ENCODE peak calls at places on chromosomes 2 and 18, in ten cellular contexts. O is K562, D is transverse colon, A is HCT116, U is breast epithelium, R is SK-N-SH, P is endothelial cell of umbilical vein, V is esophagus muscularis mucosa, X is prostate gland, F is vagina. W is an unnamed sample.

GRCh38 chr2:154638768-154639167 is 59.7 kb upstream of the KCNJ3 start:
- DNase-seq in F (no peak), A (no peak), V (no peak), U (no peak), D (no peak), P (no peak), R (no peak), X (no peak), O (no peak), W (no peak)

GRCh38 chr2:105748564-105748963 is 3.9 kb downstream of the NCK2 start:
- DNase-seq in F (no peak), A (no peak), D (no peak), P (no peak), O (no peak), R (no peak), U (no peak), X (no peak), V (no peak), W (peak; percentile 26)

GRCh38 chr2:152508446-152508845 is 173.5 kb downstream of the FMNL2 start:
- DNase-seq in R (no peak), X (no peak), V (no peak), D (no peak), O (no peak), P (peak; percentile 83), U (no peak), A (no peak), F (no peak), W (no peak)

GRCh38 chr2:100938031-100939026 is 63.8 kb upstream of the RPL31 start:
- DNase-seq in D (no peak), U (peak; percentile 27), R (no peak), V (no peak), O (no peak), X (no peak), F (peak; percentile 79), P (peak; percentile 32), A (no peak), W (no peak)

GRCh38 chr2:205494856-205495255 is 187.4 kb upstream of the NRP2 start:
- DNase-seq in U (no peak), A (no peak), X (no peak), D (no peak), V (no peak), R (no peak), O (no peak), P (no peak), F (no peak), W (no peak)

GRCh38 chr2:133635115-133635514 is 66.9 kb upstream of the NCKAP5 start:
- DNase-seq in O (no peak), D (no peak), X (no peak), U (no peak), F (no peak), P (no peak), V (no peak), A (no peak), R (no peak), W (no peak)

GRCh38 chr2:175025946-175026345 is 20.8 kb upstream of the CHN1 start:
- DNase-seq in X (no peak), D (no peak), V (no peak), O (no peak), A (no peak), U (no peak), P (no peak), F (no peak), R (no peak), W (no peak)

GRCh38 chr2:203650860-203651613 is 55.4 kb upstream of the CD28 start:
- DNase-seq in V (no peak), O (peak; percentile 8), A (peak; percentile 37), X (peak; percentile 56), P (peak; percentile 53), D (peak; percentile 69), U (no peak), F (no peak), R (peak; percentile 76), W (no peak)

GRCh38 chr2:60633615-60634014 is 80.2 kb upstream of the BCL11A start:
- DNase-seq in R (no peak), X (no peak), A (no peak), V (no peak), U (no peak), D (no peak), O (no peak), P (no peak), F (no peak), W (no peak)

GRCh38 chr2:111118455-111119003 is 2.2 kb upstream of the BCL2L11 start:
- DNase-seq in V (no peak), D (no peak), U (no peak), P (peak; percentile 19), O (no peak), A (no peak), X (no peak), R (no peak), F (no peak), W (no peak)

GRCh38 chr18:22559414-22560282 is 141.9 kb upstream of the CTAGE1 start:
- DNase-seq in U (peak; percentile 55), P (peak; percentile 84), R (peak; percentile 74), V (peak; percentile 95), D (peak; percentile 52), A (no peak), F (no peak), X (peak; percentile 8), O (peak; percentile 83), W (no peak)
- TF ChIP-seq CTCF in U (no peak), P (peak; percentile 37), R (no peak), V (peak; percentile 53), D (peak; percentile 49), A (peak; percentile 9), F (no peak), X (peak; percentile 18), O (peak; percentile 15), W (no peak)

GRCh38 chr2:156319811-156320490 is 12.6 kb downstream of the NR4A2 start:
- DNase-seq in X (no peak), A (no peak), V (no peak), U (no peak), R (peak; percentile 20), P (no peak), O (peak; percentile 64), F (no peak), D (peak; percentile 31), W (no peak)
- TF ChIP-seq POLR2AphosphoS5 in X (no peak), A (no peak), V (peak; percentile 17), U (no peak), R (no peak), P (no peak), O (no peak), F (no peak), D (no peak), W (no peak)

GRCh38 chr18:50687491-50687890 is 127.6 kb downstream of the MAPK4 start:
- DNase-seq in V (no peak), A (no peak), R (no peak), O (no peak), U (no peak), P (no peak), D (no peak), X (no peak), F (no peak), W (no peak)

GRCh38 chr18:50694147-50694546 is 125.7 kb downstream of the MRO start:
- DNase-seq in X (no peak), A (no peak), V (no peak), R (no peak), U (no peak), P (no peak), F (no peak), D (no peak), O (no peak), W (no peak)

GRCh38 chr18:50686409-50686808 is 126.5 kb downstream of the MAPK4 start:
- DNase-seq in D (no peak), R (no peak), X (no peak), U (no peak), V (no peak), O (no peak), P (no peak), F (no peak), A (no peak), W (no peak)

DNA sequence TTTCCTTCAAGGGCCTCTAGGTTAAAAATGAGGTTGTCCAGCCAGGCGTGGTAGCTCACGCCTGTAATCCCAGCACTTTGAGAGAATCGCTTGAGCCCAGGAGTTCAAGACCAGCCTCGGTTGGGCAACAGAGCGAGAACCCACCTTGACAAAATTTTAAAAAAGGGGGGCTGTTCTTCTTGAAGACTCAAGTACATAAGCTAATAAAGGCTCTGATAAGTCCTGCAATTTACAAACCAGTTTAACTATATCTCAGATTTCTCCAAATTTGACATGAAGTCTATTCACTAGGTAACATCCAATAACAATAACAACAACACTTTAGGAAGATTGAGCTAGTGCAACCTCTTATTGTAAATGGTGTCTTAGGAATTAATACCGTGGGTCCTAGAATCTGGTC is 129.7 kb downstream of the MAPK4 start:
- DNase-seq in P (no peak), X (no peak), O (no peak), R (no peak), A (no peak), F (no peak), D (no peak), U (no peak), V (no peak), W (no peak)
- H3K4me1 ChIP-seq in P (no peaks in the 10 kb centered on the region), X (no peaks in the 10 kb centered on the region), O (no peaks in the 10 kb centered on the region), R (peaks cover 6% of the 10 kb centered on the region), A (no peaks in the 10 kb centered on the region), F (no peaks in the 10 kb centered on the region), D (no peaks in the 10 kb centered on the region), U (no peaks in the 10 kb centered on the region), V (no peaks in the 10 kb centered on the region), W (no peaks in the 10 kb centered on the region)

GRCh38 chr2:142983174-142983573 is 105.7 kb downstream of the KYNU start:
- DNase-seq in F (no peak), D (no peak), R (no peak), O (no peak), V (no peak), P (no peak), A (no peak), U (no peak), X (no peak), W (no peak)

GRCh38 chr2:142984657-142985056 is 107.2 kb downstream of the KYNU start:
- DNase-seq in F (no peak), V (no peak), R (no peak), A (no peak), O (no peak), U (no peak), P (no peak), X (no peak), D (no peak), W (no peak)

GRCh38 chr2:142980246-142981068 is 103.0 kb downstream of the KYNU start:
- DNase-seq in D (no peak), O (no peak), U (no peak), V (no peak), F (no peak), R (no peak), A (peak; percentile 16), P (peak; percentile 53), X (no peak), W (no peak)

GRCh38 chr2:142975239-142975638 is 97.8 kb downstream of the KYNU start:
- DNase-seq in R (no peak), X (no peak), V (no peak), U (no peak), D (no peak), O (no peak), A (no peak), F (no peak), P (no peak), W (no peak)

GRCh38 chr2:142981069-142981378 is 103.6 kb downstream of the KYNU start:
- DNase-seq in D (no peak), V (no peak), A (no peak), F (no peak), O (no peak), U (no peak), R (no peak), P (no peak), X (no peak), W (no peak)
- TF ChIP-seq CTCF in D (no peak), V (no peak), A (no peak), F (no peak), O (no peak), U (no peak), R (peak; percentile 2), P (no peak), X (no peak), W (no peak)

GRCh38 chr2:28391564-28392296 is 928 bp upstream of the FOSL2 start:
- DNase-seq in P (peak; percentile 78), D (peak; percentile 98), U (peak; percentile 93), V (peak; percentile 99), A (peak; percentile 65), F (no peak), O (peak; percentile 67), X (peak; percentile 95), R (peak; percentile 91), W (peak; percentile 98)
- TF ChIP-seq POLR2AphosphoS5 in P (no peak), D (peak; percentile 81), U (peak; percentile 77), V (no peak), A (peak; percentile 14), F (peak; percentile 60), O (no peak), X (peak; percentile 84), R (no peak), W (no peak)

W was measured in suprapubic skin.